ENCODE peak calls at places on chromosomes 13 and 19, in nine cellular contexts. One of them, this sample, is unnamed.

GRCh38 chr19:45045671-45046353 is 7.0 kb downstream of the CLASRP start:
- DNase-seq in left ventricle myocardium inferior: no peak
- DNase-seq in cerebellum: no peak
- DNase-seq in cerebellar cortex: no peak
- DNase-seq in adipocyte: no peak
- DNase-seq in RPMI7951: no peak
- DNase-seq in GM12864: no peak
- DNase-seq in fibroblast of villous mesenchyme: no peak
- DNase-seq in activated naive CD4-positive, alpha-beta T cell treated with Interleukin-2 at 50 U/mL for 16 hours: no peak
- DNase-seq in this sample: no peak

GRCh38 chr19:44800461-44800860 is 8.4 kb upstream of the BCAM start:
- DNase-seq in GM12864: peak
- DNase-seq in cerebellar cortex: peak
- DNase-seq in fibroblast of villous mesenchyme: peak
- DNase-seq in left ventricle myocardium inferior: peak
- DNase-seq in activated naive CD4-positive, alpha-beta T cell treated with Interleukin-2 at 50 U/mL for 16 hours: peak
- DNase-seq in RPMI7951: peak
- DNase-seq in cerebellum: peak
- DNase-seq in adipocyte: peak
- DNase-seq in this sample: peak

GRCh38 chr13:41842029-41842428 is 118.9 kb downstream of the VWA8 start:
- DNase-seq in left ventricle myocardium inferior: no peak
- DNase-seq in cerebellar cortex: no peak
- DNase-seq in GM12864: no peak
- DNase-seq in adipocyte: peak
- DNase-seq in fibroblast of villous mesenchyme: peak
- DNase-seq in cerebellum: no peak
- DNase-seq in activated naive CD4-positive, alpha-beta T cell treated with Interleukin-2 at 50 U/mL for 16 hours: no peak
- DNase-seq in RPMI7951: no peak
- DNase-seq in this sample: no peak

GRCh38 chr13:48625396-48626076 is 28.2 kb upstream of the CYSLTR2 start:
- DNase-seq in cerebellar cortex: no peak
- DNase-seq in RPMI7951: no peak
- DNase-seq in GM12864: no peak
- DNase-seq in left ventricle myocardium inferior: no peak
- DNase-seq in fibroblast of villous mesenchyme: peak
- DNase-seq in cerebellum: no peak
- DNase-seq in adipocyte: no peak
- DNase-seq in activated naive CD4-positive, alpha-beta T cell treated with Interleukin-2 at 50 U/mL for 16 hours: no peak
- DNase-seq in this sample: no peak

GRCh38 chr13:34591163-34591562 is 350.9 kb upstream of the NBEA start:
- DNase-seq in cerebellum: no peak
- DNase-seq in left ventricle myocardium inferior: no peak
- DNase-seq in RPMI7951: no peak
- DNase-seq in adipocyte: peak
- DNase-seq in fibroblast of villous mesenchyme: no peak
- DNase-seq in activated naive CD4-positive, alpha-beta T cell treated with Interleukin-2 at 50 U/mL for 16 hours: no peak
- DNase-seq in cerebellar cortex: no peak
- DNase-seq in GM12864: no peak
- DNase-seq in this sample: no peak

GRCh38 chr13:76693086-76693485 is 193.1 kb downstream of the KCTD12 start:
- DNase-seq in activated naive CD4-positive, alpha-beta T cell treated with Interleukin-2 at 50 U/mL for 16 hours: no peak
- DNase-seq in fibroblast of villous mesenchyme: no peak
- DNase-seq in cerebellar cortex: no peak
- DNase-seq in left ventricle myocardium inferior: no peak
- DNase-seq in adipocyte: no peak
- DNase-seq in RPMI7951: no peak
- DNase-seq in GM12864: no peak
- DNase-seq in cerebellum: no peak
- DNase-seq in this sample: no peak

GRCh38 chr13:102555914-102556553 is 40.8 kb upstream of the TPP2 start:
- DNase-seq in activated naive CD4-positive, alpha-beta T cell treated with Interleukin-2 at 50 U/mL for 16 hours: no peak
- DNase-seq in cerebellar cortex: peak
- DNase-seq in adipocyte: peak
- DNase-seq in cerebellum: peak
- DNase-seq in GM12864: no peak
- DNase-seq in RPMI7951: peak
- DNase-seq in fibroblast of villous mesenchyme: peak
- DNase-seq in left ventricle myocardium inferior: no peak
- DNase-seq in this sample: no peak

GRCh38 chr19:4379383-4380253 is 20.7 kb downstream of the SH3GL1 start:
- DNase-seq in cerebellum: no peak
- DNase-seq in fibroblast of villous mesenchyme: no peak
- DNase-seq in activated naive CD4-positive, alpha-beta T cell treated with Interleukin-2 at 50 U/mL for 16 hours: peak
- DNase-seq in cerebellar cortex: no peak
- DNase-seq in GM12864: no peak
- DNase-seq in left ventricle myocardium inferior: no peak
- DNase-seq in adipocyte: peak
- DNase-seq in RPMI7951: peak
- DNase-seq in this sample: peak

GRCh38 chr19:10568444-10568825 is 344 bp downstream of the CDKN2D start:
- DNase-seq in left ventricle myocardium inferior: no peak
- DNase-seq in activated naive CD4-positive, alpha-beta T cell treated with Interleukin-2 at 50 U/mL for 16 hours: peak
- DNase-seq in RPMI7951: no peak
- DNase-seq in GM12864: no peak
- DNase-seq in adipocyte: no peak
- DNase-seq in cerebellum: no peak
- DNase-seq in fibroblast of villous mesenchyme: peak
- DNase-seq in cerebellar cortex: no peak
- DNase-seq in this sample: peak

GRCh38 chr13:39134574-39134973 is 96.3 kb downstream of the NHLRC3 start:
- DNase-seq in GM12864: no peak
- DNase-seq in adipocyte: no peak
- DNase-seq in fibroblast of villous mesenchyme: no peak
- DNase-seq in left ventricle myocardium inferior: no peak
- DNase-seq in cerebellar cortex: no peak
- DNase-seq in activated naive CD4-positive, alpha-beta T cell treated with Interleukin-2 at 50 U/mL for 16 hours: no peak
- DNase-seq in RPMI7951: no peak
- DNase-seq in cerebellum: no peak
- DNase-seq in this sample: no peak

This sample was measured in left colon.